ENCODE peak calls at places on chromosome 17, in four cellular contexts. One of them, this sample, is unnamed.

GRCh38 chr17:6286239-6286638 is 148.7 kb downstream of the AIPL1 start:
- DNase-seq in fibroblast of lung: no peak
- DNase-seq in keratinocyte: no peak
- DNase-seq in tibial nerve: no peak
- DNase-seq in this sample: no peak

GRCh38 chr17:58375811-58376210 is 23.8 kb upstream of the SUPT4H1 start:
- DNase-seq in keratinocyte: no peak
- DNase-seq in tibial nerve: no peak
- DNase-seq in fibroblast of lung: no peak
- DNase-seq in this sample: no peak

GRCh38 chr17:52762147-52762793 is 603.8 kb upstream of the CA10 start:
- DNase-seq in keratinocyte: no peak
- DNase-seq in tibial nerve: no peak
- DNase-seq in fibroblast of lung: no peak
- DNase-seq in this sample: no peak

GRCh38 chr17:16286947-16287562 is 66.2 kb downstream of the CENPV start:
- DNase-seq in fibroblast of lung: no peak
- DNase-seq in tibial nerve: peak; percentile 19
- DNase-seq in keratinocyte: no peak
- DNase-seq in this sample: no peak

GRCh38 chr17:29215717-29216116 is 30.9 kb upstream of the CRYBA1 start:
- DNase-seq in tibial nerve: no peak
- DNase-seq in keratinocyte: no peak
- DNase-seq in fibroblast of lung: peak; percentile 41
- DNase-seq in this sample: no peak

GRCh38 chr17:79792984-79793923 is 3.6 kb downstream of the CBX8 start:
- DNase-seq in keratinocyte: no peak
- DNase-seq in fibroblast of lung: peak; percentile 88
- DNase-seq in tibial nerve: no peak
- DNase-seq in this sample: peak; percentile 81

GRCh38 chr17:36072431-36073121 is 8.5 kb downstream of the CCL18 start:
- DNase-seq in tibial nerve: peak; percentile 57
- DNase-seq in fibroblast of lung: peak; percentile 20
- DNase-seq in keratinocyte: no peak
- DNase-seq in this sample: no peak

GRCh38 chr17:78665952-78666920 is 89.0 kb upstream of the DNAH17 start:
- DNase-seq in keratinocyte: no peak
- DNase-seq in tibial nerve: peak; percentile 25
- DNase-seq in fibroblast of lung: no peak
- DNase-seq in this sample: no peak

GRCh38 chr17:71828182-71828596 is 292.6 kb upstream of the SOX9 start:
- DNase-seq in keratinocyte: no peak
- DNase-seq in fibroblast of lung: no peak
- DNase-seq in tibial nerve: no peak
- DNase-seq in this sample: no peak

GRCh38 chr17:82418001-82418986 is at the start of the genes HEXD and OGFOD3:
- DNase-seq in fibroblast of lung: peak; percentile 70
- DNase-seq in tibial nerve: peak; percentile 66
- DNase-seq in keratinocyte: no peak
- DNase-seq in this sample: no peak

GRCh38 chr17:78268191-78268874 is 36.9 kb downstream of the TMEM235 start:
- DNase-seq in keratinocyte: no peak
- DNase-seq in tibial nerve: no peak
- DNase-seq in fibroblast of lung: no peak
- DNase-seq in this sample: no peak

GRCh38 chr17:55527520-55528118 is 16.4 kb upstream of the SMIM36 start:
- DNase-seq in tibial nerve: peak; percentile 38
- DNase-seq in keratinocyte: no peak
- DNase-seq in fibroblast of lung: peak; percentile 83
- DNase-seq in this sample: peak; percentile 44

GRCh38 chr17:83064732-83065659 is 14.4 kb upstream of the METRNL start:
- DNase-seq in keratinocyte: peak; percentile 35
- DNase-seq in tibial nerve: no peak
- DNase-seq in fibroblast of lung: no peak
- DNase-seq in this sample: no peak

GRCh38 chr17:38925263-38925995 is at the start of gene LASP1NB:
- DNase-seq in keratinocyte: no peak
- DNase-seq in tibial nerve: no peak
- DNase-seq in fibroblast of lung: peak; percentile 51
- DNase-seq in this sample: no peak

GRCh38 chr17:28744104-28744801 is 442 bp downstream of the TRAF4 start:
- DNase-seq in tibial nerve: peak; percentile 54
- DNase-seq in keratinocyte: no peak
- DNase-seq in fibroblast of lung: peak; percentile 65
- DNase-seq in this sample: no peak

GRCh38 chr17:72930031-72930430 is 162.5 kb downstream of the SLC39A11 start:
- DNase-seq in tibial nerve: no peak
- DNase-seq in keratinocyte: no peak
- DNase-seq in fibroblast of lung: no peak
- DNase-seq in this sample: no peak

GRCh38 chr17:16215002-16215272 is 397 bp downstream of the NCOR1 start:
- DNase-seq in tibial nerve: peak; percentile 24
- DNase-seq in fibroblast of lung: no peak
- DNase-seq in keratinocyte: no peak
- DNase-seq in this sample: no peak

GRCh38 chr17:32007463-32008298 is 498 bp downstream of the LRRC37B start:
- DNase-seq in tibial nerve: peak; percentile 19
- DNase-seq in fibroblast of lung: peak; percentile 24
- DNase-seq in keratinocyte: no peak
- DNase-seq in this sample: no peak

DNA sequence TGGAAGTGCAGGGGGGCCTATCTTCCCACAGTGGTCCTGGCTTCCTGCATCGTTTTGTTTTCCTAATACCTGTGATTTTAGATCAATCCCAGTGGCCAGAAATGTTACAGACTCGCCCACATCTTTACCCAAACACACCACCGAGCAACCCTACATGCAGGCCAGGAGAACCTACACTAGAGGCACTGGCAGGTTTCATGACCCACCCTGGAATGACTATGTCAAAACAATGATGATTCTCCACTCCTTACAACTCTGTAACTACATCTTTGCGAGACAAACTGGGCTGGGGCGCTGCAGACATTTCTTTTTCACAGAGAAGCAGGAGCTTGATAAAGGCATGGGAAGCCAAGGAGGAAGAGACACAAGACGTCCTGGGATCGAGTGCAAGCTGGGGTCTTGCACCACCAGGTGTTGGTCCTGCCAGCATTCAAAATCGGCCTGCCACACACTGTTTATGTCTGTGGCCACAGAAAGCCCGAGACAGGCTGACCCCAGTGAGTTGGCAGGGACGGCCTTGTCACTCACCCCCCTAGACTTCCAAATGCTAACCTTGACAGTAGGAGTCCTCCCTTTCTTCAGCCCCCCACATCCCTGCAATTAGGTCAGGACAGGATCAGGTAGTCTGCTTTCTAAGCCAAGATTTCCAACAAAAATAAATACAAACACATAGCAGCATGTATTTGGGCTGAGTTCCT is 32.4 kb downstream of the UBE2O start:
- DNase-seq in tibial nerve: no peak
- DNase-seq in fibroblast of lung: no peak
- DNase-seq in keratinocyte: no peak
- DNase-seq in this sample: no peak
- H3K4me3 ChIP-seq in tibial nerve: no peak overlapping the region
- H3K4me3 ChIP-seq in fibroblast of lung: no peak overlapping the region
- H3K4me3 ChIP-seq in keratinocyte: no peak overlapping the region
- H3K4me3 ChIP-seq in this sample: no peak overlapping the region

GRCh38 chr17:81085420-81085911 is 50.5 kb downstream of the BAIAP2 start:
- DNase-seq in keratinocyte: no peak
- DNase-seq in fibroblast of lung: no peak
- DNase-seq in tibial nerve: no peak
- DNase-seq in this sample: no peak
- TF ChIP-seq CTCF in keratinocyte: peak; percentile 41
- TF ChIP-seq CTCF in fibroblast of lung: no peak
- TF ChIP-seq CTCF in tibial nerve: no peak
- TF ChIP-seq CTCF in this sample: no peak

GRCh38 chr17:76536511-76537287 is 810 bp downstream of the CYGB start:
- DNase-seq in tibial nerve: no peak
- DNase-seq in fibroblast of lung: no peak
- DNase-seq in keratinocyte: no peak
- DNase-seq in this sample: no peak

GRCh38 chr17:76537288-76537577 is 276 bp downstream of the CYGB start:
- DNase-seq in fibroblast of lung: no peak
- DNase-seq in keratinocyte: no peak
- DNase-seq in tibial nerve: no peak
- DNase-seq in this sample: no peak

GRCh38 chr17:76538281-76538931 is 897 bp upstream of the CYGB start:
- DNase-seq in fibroblast of lung: no peak
- DNase-seq in keratinocyte: no peak
- DNase-seq in tibial nerve: no peak
- DNase-seq in this sample: no peak

GRCh38 chr17:76538941-76539340 is 903 bp upstream of the PRCD start:
- DNase-seq in fibroblast of lung: no peak
- DNase-seq in tibial nerve: no peak
- DNase-seq in keratinocyte: no peak
- DNase-seq in this sample: no peak

GRCh38 chr17:76537578-76538280 is at the start of gene CYGB:
- DNase-seq in fibroblast of lung: peak; percentile 68
- DNase-seq in keratinocyte: no peak
- DNase-seq in tibial nerve: peak; percentile 53
- DNase-seq in this sample: no peak
- H3K4me3 ChIP-seq in fibroblast of lung: peak within 1 kb of the TSS; percentile 63
- H3K4me3 ChIP-seq in keratinocyte: peak within 1 kb of the TSS; percentile 27
- H3K4me3 ChIP-seq in tibial nerve: peak within 1 kb of the TSS; percentile 46
- H3K4me3 ChIP-seq in this sample: peak within 1 kb of the TSS; percentile 57

DNA sequence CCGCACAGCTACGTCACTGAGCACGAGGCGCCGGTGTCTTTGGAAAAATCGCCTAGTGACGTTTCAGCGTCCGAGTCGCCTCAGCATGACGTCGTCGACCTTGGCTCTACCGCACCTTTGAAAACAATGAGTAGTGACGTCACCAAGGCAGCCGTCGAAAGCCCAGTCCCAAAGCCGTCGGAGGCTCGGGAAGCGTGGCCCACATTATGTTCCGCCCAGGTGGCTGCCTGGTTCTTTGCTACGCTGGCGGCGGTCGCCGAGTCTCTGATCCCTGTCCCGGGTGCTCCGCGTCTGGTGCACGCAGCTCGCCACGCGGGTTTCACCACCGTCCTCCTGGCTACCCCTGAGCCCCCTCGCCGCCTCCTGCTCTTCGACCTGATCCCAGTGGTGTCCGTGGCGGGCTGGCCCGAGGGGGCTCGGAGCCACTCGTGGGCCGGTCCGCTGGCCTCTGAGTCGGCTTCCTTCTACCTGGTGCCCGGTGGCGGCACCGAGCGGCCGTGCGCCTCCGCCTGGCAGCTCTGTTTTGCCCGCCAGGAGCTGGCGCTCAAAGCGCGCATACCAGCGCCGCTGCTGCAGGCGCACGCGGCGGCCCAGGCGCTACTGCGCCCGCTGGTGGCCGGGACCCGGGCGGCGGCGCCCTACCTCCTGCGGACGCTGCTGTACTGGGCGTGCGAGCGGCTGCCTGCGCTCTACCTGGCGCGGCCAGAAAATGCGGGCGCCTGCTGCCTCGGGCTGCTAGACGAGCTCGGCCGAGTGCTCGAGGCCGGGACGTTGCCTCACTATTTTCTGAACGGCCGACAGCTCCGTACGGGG is 1.5 kb downstream of the TMEM102 start:
- DNase-seq in tibial nerve: no peak
- DNase-seq in keratinocyte: no peak
- DNase-seq in fibroblast of lung: peak; percentile 71
- DNase-seq in this sample: no peak
- TF ChIP-seq CTCF in tibial nerve: peak; percentile 89
- TF ChIP-seq CTCF in keratinocyte: peak; percentile 52
- TF ChIP-seq CTCF in fibroblast of lung: peak; percentile 72
- TF ChIP-seq CTCF in this sample: peak; percentile 58

DNA sequence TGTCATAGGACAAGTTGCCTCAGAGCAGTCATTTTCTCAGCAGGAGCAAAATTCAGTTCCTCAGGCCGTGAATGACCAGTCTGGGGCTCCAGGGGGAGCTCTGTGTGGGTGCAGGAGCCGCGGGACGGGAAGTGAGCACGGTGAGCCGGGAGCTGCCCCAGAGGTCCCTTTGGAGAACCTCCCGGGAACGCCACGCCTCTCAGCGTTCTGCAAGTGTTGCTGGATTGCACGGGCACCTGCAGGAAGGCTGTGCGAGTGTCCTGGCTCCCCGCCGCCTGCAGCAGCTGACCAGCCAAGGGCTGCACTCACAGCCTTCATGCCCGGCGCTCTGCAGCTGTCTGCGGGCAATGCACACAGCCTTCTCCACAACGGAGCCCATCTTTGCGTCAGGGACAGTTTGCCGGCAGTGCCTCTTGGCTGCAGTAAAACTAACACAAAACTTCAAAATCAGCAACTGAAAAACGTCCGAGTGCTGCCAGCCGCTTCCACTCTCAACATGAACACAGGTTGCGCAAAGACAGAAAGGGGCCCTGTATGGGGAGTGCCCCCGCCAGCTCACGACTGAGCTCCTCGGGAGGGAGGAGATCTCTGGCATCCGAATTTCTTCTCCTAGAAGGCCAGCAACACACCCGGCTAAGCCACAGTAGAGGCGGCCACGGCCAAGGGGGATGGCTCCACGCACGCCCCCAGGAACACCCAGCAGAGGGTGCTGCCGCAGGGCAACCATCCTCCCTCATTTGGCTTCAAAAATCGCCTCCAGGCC is 16.0 kb downstream of the NDUFAF8 start:
- DNase-seq in keratinocyte: no peak
- DNase-seq in fibroblast of lung: peak; percentile 91
- DNase-seq in tibial nerve: peak; percentile 55
- DNase-seq in this sample: peak; percentile 54
- H3K4me3 ChIP-seq in keratinocyte: no peak overlapping the region
- H3K4me3 ChIP-seq in fibroblast of lung: peak overlapping the region; percentile 23
- H3K4me3 ChIP-seq in tibial nerve: no peak overlapping the region
- H3K4me3 ChIP-seq in this sample: peak overlapping the region; percentile 32

GRCh38 chr17:61406871-61407210 is 7.2 kb downstream of the TBX2 start:
- DNase-seq in keratinocyte: no peak
- DNase-seq in tibial nerve: no peak
- DNase-seq in fibroblast of lung: peak; percentile 24
- DNase-seq in this sample: no peak

GRCh38 chr17:61407211-61407911 is 7.7 kb downstream of the TBX2 start:
- DNase-seq in keratinocyte: no peak
- DNase-seq in fibroblast of lung: peak; percentile 51
- DNase-seq in tibial nerve: no peak
- DNase-seq in this sample: no peak

GRCh38 chr17:61410100-61410551 is 10.5 kb downstream of the TBX2 start:
- DNase-seq in keratinocyte: no peak
- DNase-seq in tibial nerve: no peak
- DNase-seq in fibroblast of lung: no peak
- DNase-seq in this sample: no peak

GRCh38 chr17:61409301-61410099 is 9.9 kb downstream of the TBX2 start:
- DNase-seq in tibial nerve: no peak
- DNase-seq in fibroblast of lung: peak; percentile 89
- DNase-seq in keratinocyte: no peak
- DNase-seq in this sample: no peak

GRCh38 chr17:61408151-61409041 is 8.8 kb downstream of the TBX2 start:
- DNase-seq in fibroblast of lung: peak; percentile 57
- DNase-seq in tibial nerve: no peak
- DNase-seq in keratinocyte: no peak
- DNase-seq in this sample: no peak
- TF ChIP-seq CTCF in fibroblast of lung: no peak
- TF ChIP-seq CTCF in tibial nerve: no peak
- TF ChIP-seq CTCF in keratinocyte: no peak
- TF ChIP-seq CTCF in this sample: no peak

This sample was measured in AG04450.